ENCODE peak calls at places on chromosomes 5 and 9, in four cellular contexts. One of them, this sample, is unnamed.

GRCh38 chr5:181190711-181191525 is 14.1 kb downstream of the TRIM7 start:
- DNase-seq in stimulated activated CD4-positive, alpha-beta T cell treated with anti-CD3 and anti-CD28 coated beads, Interleukin-1b, Interleukin-23, amount 100 ng/mL, for 24 hours: peak
- DNase-seq in activated CD8-positive, alpha-beta memory T cell treated with anti-CD3 and anti-CD28 coated beads, Interleukin-2, amount 50 U/mL, for 4 hours: peak
- DNase-seq in natural killer cell treated with Interleukin-12 subunit alpha and Interleukin-12 subunit beta and Interleukin-15 and Interleukin-18, amount 100 ng/mL, for 72 hours: no peak
- DNase-seq in this sample: peak

GRCh38 chr9:70058569-70059161 is 15.0 kb downstream of the MAMDC2 start:
- DNase-seq in stimulated activated CD4-positive, alpha-beta T cell treated with anti-CD3 and anti-CD28 coated beads, Interleukin-1b, Interleukin-23, amount 100 ng/mL, for 24 hours: no peak
- DNase-seq in activated CD8-positive, alpha-beta memory T cell treated with anti-CD3 and anti-CD28 coated beads, Interleukin-2, amount 50 U/mL, for 4 hours: no peak
- DNase-seq in natural killer cell treated with Interleukin-12 subunit alpha and Interleukin-12 subunit beta and Interleukin-15 and Interleukin-18, amount 100 ng/mL, for 72 hours: no peak
- DNase-seq in this sample: no peak

GRCh38 chr5:170137694-170138214 is 32.1 kb downstream of the FOXI1 start:
- DNase-seq in stimulated activated CD4-positive, alpha-beta T cell treated with anti-CD3 and anti-CD28 coated beads, Interleukin-1b, Interleukin-23, amount 100 ng/mL, for 24 hours: no peak
- DNase-seq in activated CD8-positive, alpha-beta memory T cell treated with anti-CD3 and anti-CD28 coated beads, Interleukin-2, amount 50 U/mL, for 4 hours: no peak
- DNase-seq in natural killer cell treated with Interleukin-12 subunit alpha and Interleukin-12 subunit beta and Interleukin-15 and Interleukin-18, amount 100 ng/mL, for 72 hours: no peak
- DNase-seq in this sample: no peak

GRCh38 chr9:4929917-4930316 is 55.2 kb upstream of the JAK2 start:
- DNase-seq in stimulated activated CD4-positive, alpha-beta T cell treated with anti-CD3 and anti-CD28 coated beads, Interleukin-1b, Interleukin-23, amount 100 ng/mL, for 24 hours: no peak
- DNase-seq in activated CD8-positive, alpha-beta memory T cell treated with anti-CD3 and anti-CD28 coated beads, Interleukin-2, amount 50 U/mL, for 4 hours: no peak
- DNase-seq in natural killer cell treated with Interleukin-12 subunit alpha and Interleukin-12 subunit beta and Interleukin-15 and Interleukin-18, amount 100 ng/mL, for 72 hours: no peak
- DNase-seq in this sample: no peak

GRCh38 chr5:122942164-122942914 is 94.2 kb downstream of the PPIC start:
- DNase-seq in stimulated activated CD4-positive, alpha-beta T cell treated with anti-CD3 and anti-CD28 coated beads, Interleukin-1b, Interleukin-23, amount 100 ng/mL, for 24 hours: no peak
- DNase-seq in activated CD8-positive, alpha-beta memory T cell treated with anti-CD3 and anti-CD28 coated beads, Interleukin-2, amount 50 U/mL, for 4 hours: no peak
- DNase-seq in natural killer cell treated with Interleukin-12 subunit alpha and Interleukin-12 subunit beta and Interleukin-15 and Interleukin-18, amount 100 ng/mL, for 72 hours: no peak
- DNase-seq in this sample: no peak

GRCh38 chr5:53438486-53439472 is 41.6 kb upstream of the FST start:
- DNase-seq in stimulated activated CD4-positive, alpha-beta T cell treated with anti-CD3 and anti-CD28 coated beads, Interleukin-1b, Interleukin-23, amount 100 ng/mL, for 24 hours: no peak
- DNase-seq in activated CD8-positive, alpha-beta memory T cell treated with anti-CD3 and anti-CD28 coated beads, Interleukin-2, amount 50 U/mL, for 4 hours: no peak
- DNase-seq in natural killer cell treated with Interleukin-12 subunit alpha and Interleukin-12 subunit beta and Interleukin-15 and Interleukin-18, amount 100 ng/mL, for 72 hours: no peak
- DNase-seq in this sample: no peak

GRCh38 chr9:88218721-88219120 is 80.4 kb upstream of the SPATA31C2 start:
- DNase-seq in stimulated activated CD4-positive, alpha-beta T cell treated with anti-CD3 and anti-CD28 coated beads, Interleukin-1b, Interleukin-23, amount 100 ng/mL, for 24 hours: no peak
- DNase-seq in activated CD8-positive, alpha-beta memory T cell treated with anti-CD3 and anti-CD28 coated beads, Interleukin-2, amount 50 U/mL, for 4 hours: no peak
- DNase-seq in natural killer cell treated with Interleukin-12 subunit alpha and Interleukin-12 subunit beta and Interleukin-15 and Interleukin-18, amount 100 ng/mL, for 72 hours: no peak
- DNase-seq in this sample: no peak

GRCh38 chr9:89457376-89457855 is 40.5 kb downstream of the SEMA4D start:
- DNase-seq in stimulated activated CD4-positive, alpha-beta T cell treated with anti-CD3 and anti-CD28 coated beads, Interleukin-1b, Interleukin-23, amount 100 ng/mL, for 24 hours: no peak
- DNase-seq in activated CD8-positive, alpha-beta memory T cell treated with anti-CD3 and anti-CD28 coated beads, Interleukin-2, amount 50 U/mL, for 4 hours: no peak
- DNase-seq in natural killer cell treated with Interleukin-12 subunit alpha and Interleukin-12 subunit beta and Interleukin-15 and Interleukin-18, amount 100 ng/mL, for 72 hours: no peak
- DNase-seq in this sample: no peak

GRCh38 chr5:76426391-76426802 is 23.3 kb downstream of the IQGAP2 start:
- DNase-seq in stimulated activated CD4-positive, alpha-beta T cell treated with anti-CD3 and anti-CD28 coated beads, Interleukin-1b, Interleukin-23, amount 100 ng/mL, for 24 hours: no peak
- DNase-seq in activated CD8-positive, alpha-beta memory T cell treated with anti-CD3 and anti-CD28 coated beads, Interleukin-2, amount 50 U/mL, for 4 hours: no peak
- DNase-seq in natural killer cell treated with Interleukin-12 subunit alpha and Interleukin-12 subunit beta and Interleukin-15 and Interleukin-18, amount 100 ng/mL, for 72 hours: no peak
- DNase-seq in this sample: no peak

GRCh38 chr5:119367502-119368237 is 11.9 kb downstream of the TNFAIP8 start:
- DNase-seq in stimulated activated CD4-positive, alpha-beta T cell treated with anti-CD3 and anti-CD28 coated beads, Interleukin-1b, Interleukin-23, amount 100 ng/mL, for 24 hours: no peak
- DNase-seq in activated CD8-positive, alpha-beta memory T cell treated with anti-CD3 and anti-CD28 coated beads, Interleukin-2, amount 50 U/mL, for 4 hours: no peak
- DNase-seq in natural killer cell treated with Interleukin-12 subunit alpha and Interleukin-12 subunit beta and Interleukin-15 and Interleukin-18, amount 100 ng/mL, for 72 hours: no peak
- DNase-seq in this sample: no peak

GRCh38 chr9:101325053-101325452 is 59.8 kb downstream of the BAAT start:
- DNase-seq in stimulated activated CD4-positive, alpha-beta T cell treated with anti-CD3 and anti-CD28 coated beads, Interleukin-1b, Interleukin-23, amount 100 ng/mL, for 24 hours: no peak
- DNase-seq in activated CD8-positive, alpha-beta memory T cell treated with anti-CD3 and anti-CD28 coated beads, Interleukin-2, amount 50 U/mL, for 4 hours: no peak
- DNase-seq in natural killer cell treated with Interleukin-12 subunit alpha and Interleukin-12 subunit beta and Interleukin-15 and Interleukin-18, amount 100 ng/mL, for 72 hours: no peak
- DNase-seq in this sample: no peak

GRCh38 chr5:58452566-58453258 is 7.2 kb downstream of the PLK2 start:
- DNase-seq in stimulated activated CD4-positive, alpha-beta T cell treated with anti-CD3 and anti-CD28 coated beads, Interleukin-1b, Interleukin-23, amount 100 ng/mL, for 24 hours: no peak
- DNase-seq in activated CD8-positive, alpha-beta memory T cell treated with anti-CD3 and anti-CD28 coated beads, Interleukin-2, amount 50 U/mL, for 4 hours: no peak
- DNase-seq in natural killer cell treated with Interleukin-12 subunit alpha and Interleukin-12 subunit beta and Interleukin-15 and Interleukin-18, amount 100 ng/mL, for 72 hours: no peak
- DNase-seq in this sample: no peak

GRCh38 chr9:136617746-136618577 is 44.8 kb upstream of the EGFL7 start:
- DNase-seq in stimulated activated CD4-positive, alpha-beta T cell treated with anti-CD3 and anti-CD28 coated beads, Interleukin-1b, Interleukin-23, amount 100 ng/mL, for 24 hours: no peak
- DNase-seq in activated CD8-positive, alpha-beta memory T cell treated with anti-CD3 and anti-CD28 coated beads, Interleukin-2, amount 50 U/mL, for 4 hours: no peak
- DNase-seq in natural killer cell treated with Interleukin-12 subunit alpha and Interleukin-12 subunit beta and Interleukin-15 and Interleukin-18, amount 100 ng/mL, for 72 hours: no peak
- DNase-seq in this sample: peak

GRCh38 chr5:117488976-117489500 is 914.4 kb upstream of the SEMA6A start:
- DNase-seq in stimulated activated CD4-positive, alpha-beta T cell treated with anti-CD3 and anti-CD28 coated beads, Interleukin-1b, Interleukin-23, amount 100 ng/mL, for 24 hours: no peak
- DNase-seq in activated CD8-positive, alpha-beta memory T cell treated with anti-CD3 and anti-CD28 coated beads, Interleukin-2, amount 50 U/mL, for 4 hours: no peak
- DNase-seq in natural killer cell treated with Interleukin-12 subunit alpha and Interleukin-12 subunit beta and Interleukin-15 and Interleukin-18, amount 100 ng/mL, for 72 hours: no peak
- DNase-seq in this sample: no peak

GRCh38 chr5:91469517-91470165 is 86.5 kb upstream of the ARRDC3 start:
- DNase-seq in stimulated activated CD4-positive, alpha-beta T cell treated with anti-CD3 and anti-CD28 coated beads, Interleukin-1b, Interleukin-23, amount 100 ng/mL, for 24 hours: no peak
- DNase-seq in activated CD8-positive, alpha-beta memory T cell treated with anti-CD3 and anti-CD28 coated beads, Interleukin-2, amount 50 U/mL, for 4 hours: no peak
- DNase-seq in natural killer cell treated with Interleukin-12 subunit alpha and Interleukin-12 subunit beta and Interleukin-15 and Interleukin-18, amount 100 ng/mL, for 72 hours: no peak
- DNase-seq in this sample: no peak

GRCh38 chr5:57438162-57438561 is 44.4 kb downstream of the ACTBL2 start:
- DNase-seq in stimulated activated CD4-positive, alpha-beta T cell treated with anti-CD3 and anti-CD28 coated beads, Interleukin-1b, Interleukin-23, amount 100 ng/mL, for 24 hours: no peak
- DNase-seq in activated CD8-positive, alpha-beta memory T cell treated with anti-CD3 and anti-CD28 coated beads, Interleukin-2, amount 50 U/mL, for 4 hours: no peak
- DNase-seq in natural killer cell treated with Interleukin-12 subunit alpha and Interleukin-12 subunit beta and Interleukin-15 and Interleukin-18, amount 100 ng/mL, for 72 hours: no peak
- DNase-seq in this sample: no peak

GRCh38 chr9:91978739-91979414 is 28.8 kb upstream of the ROR2 start:
- DNase-seq in stimulated activated CD4-positive, alpha-beta T cell treated with anti-CD3 and anti-CD28 coated beads, Interleukin-1b, Interleukin-23, amount 100 ng/mL, for 24 hours: no peak
- DNase-seq in activated CD8-positive, alpha-beta memory T cell treated with anti-CD3 and anti-CD28 coated beads, Interleukin-2, amount 50 U/mL, for 4 hours: no peak
- DNase-seq in natural killer cell treated with Interleukin-12 subunit alpha and Interleukin-12 subunit beta and Interleukin-15 and Interleukin-18, amount 100 ng/mL, for 72 hours: no peak
- DNase-seq in this sample: no peak

GRCh38 chr5:141783599-141784296 is 94.5 kb downstream of the PCDH1 start:
- DNase-seq in stimulated activated CD4-positive, alpha-beta T cell treated with anti-CD3 and anti-CD28 coated beads, Interleukin-1b, Interleukin-23, amount 100 ng/mL, for 24 hours: no peak
- DNase-seq in activated CD8-positive, alpha-beta memory T cell treated with anti-CD3 and anti-CD28 coated beads, Interleukin-2, amount 50 U/mL, for 4 hours: no peak
- DNase-seq in natural killer cell treated with Interleukin-12 subunit alpha and Interleukin-12 subunit beta and Interleukin-15 and Interleukin-18, amount 100 ng/mL, for 72 hours: no peak
- DNase-seq in this sample: no peak

GRCh38 chr9:107465467-107466451 is 23.8 kb downstream of the KLF4 start:
- DNase-seq in stimulated activated CD4-positive, alpha-beta T cell treated with anti-CD3 and anti-CD28 coated beads, Interleukin-1b, Interleukin-23, amount 100 ng/mL, for 24 hours: peak
- DNase-seq in activated CD8-positive, alpha-beta memory T cell treated with anti-CD3 and anti-CD28 coated beads, Interleukin-2, amount 50 U/mL, for 4 hours: no peak
- DNase-seq in natural killer cell treated with Interleukin-12 subunit alpha and Interleukin-12 subunit beta and Interleukin-15 and Interleukin-18, amount 100 ng/mL, for 72 hours: no peak
- DNase-seq in this sample: peak

GRCh38 chr5:180072556-180072955 is 997 bp upstream of the RNF130 start:
- DNase-seq in stimulated activated CD4-positive, alpha-beta T cell treated with anti-CD3 and anti-CD28 coated beads, Interleukin-1b, Interleukin-23, amount 100 ng/mL, for 24 hours: no peak
- DNase-seq in activated CD8-positive, alpha-beta memory T cell treated with anti-CD3 and anti-CD28 coated beads, Interleukin-2, amount 50 U/mL, for 4 hours: peak
- DNase-seq in natural killer cell treated with Interleukin-12 subunit alpha and Interleukin-12 subunit beta and Interleukin-15 and Interleukin-18, amount 100 ng/mL, for 72 hours: no peak
- DNase-seq in this sample: no peak